ENCODE peak calls at places on chromosomes 1 and 21, in seven cellular contexts. F is osteocyte, M is activated gamma-delta T cell, X is mammary epithelial cell, B is GM23248, W is CMK, G is NCI-H187. Z is an unnamed sample.

GRCh38 chr21:33011462-33011861 is 14.3 kb upstream of the OLIG2 start:
- DNase-seq in F (peak; percentile 30), M (no peak), X (peak; percentile 88), B (peak; percentile 95), W (no peak), G (no peak), Z (peak; percentile 97)

GRCh38 chr1:2290595-2291510 is 62.7 kb downstream of the SKI start:
- DNase-seq in F (no peak), M (peak; percentile 59), X (peak; percentile 94), B (peak; percentile 99), W (peak; percentile 97), G (no peak), Z (no peak)

GRCh38 chr1:184840596-184840995 is 85.9 kb upstream of the EDEM3 start:
- DNase-seq in F (no peak), M (no peak), X (no peak), B (no peak), W (no peak), G (no peak), Z (no peak)

GRCh38 chr1:193786041-193786440 is 599.6 kb upstream of the B3GALT2 start:
- DNase-seq in F (no peak), M (no peak), X (no peak), B (no peak), W (no peak), G (no peak), Z (no peak)

GRCh38 chr1:114108741-114109255 is 44.9 kb downstream of the SYT6 start:
- DNase-seq in F (no peak), M (no peak), X (no peak), B (no peak), W (no peak), G (no peak), Z (no peak)

GRCh38 chr1:182716740-182717720 is 32.6 kb upstream of the RGS8 start:
- DNase-seq in F (no peak), M (no peak), X (no peak), B (no peak), W (no peak), G (no peak), Z (no peak)

GRCh38 chr1:243547906-243548305 is 292.1 kb downstream of the SDCCAG8 start:
- DNase-seq in F (no peak), M (no peak), X (no peak), B (no peak), W (no peak), G (no peak), Z (no peak)

GRCh38 chr21:43882952-43883492 is 18.0 kb downstream of the AGPAT3 start:
- DNase-seq in F (no peak), M (no peak), X (no peak), B (no peak), W (no peak), G (no peak), Z (no peak)

GRCh38 chr1:21741206-21741605 is 41.7 kb downstream of the USP48 start:
- DNase-seq in F (no peak), M (no peak), X (no peak), B (no peak), W (no peak), G (no peak), Z (no peak)

GRCh38 chr1:18069903-18070302 is 37.7 kb upstream of the IGSF21 start:
- DNase-seq in F (no peak), M (no peak), X (no peak), B (no peak), W (no peak), G (no peak), Z (no peak)

GRCh38 chr1:172930142-172930541 is 120.6 kb downstream of the TNFSF18 start:
- DNase-seq in F (no peak), M (no peak), X (no peak), B (no peak), W (no peak), G (no peak), Z (no peak)

GRCh38 chr1:107669996-107670395 is 295.0 kb downstream of the VAV3 start:
- DNase-seq in F (no peak), M (no peak), X (peak; percentile 68), B (peak; percentile 51), W (no peak), G (no peak), Z (peak; percentile 68)

GRCh38 chr1:160307455-160307854 is 22.5 kb upstream of the PEX19 start:
- DNase-seq in F (no peak), M (no peak), X (no peak), B (no peak), W (no peak), G (no peak), Z (no peak)

GRCh38 chr1:203186446-203187305 is at the start of gene CHI3L1:
- DNase-seq in F (no peak), M (no peak), X (peak; percentile 32), B (no peak), W (no peak), G (no peak), Z (no peak)

GRCh38 chr1:244836135-244836521 is 670 bp downstream of the COX20 start:
- DNase-seq in F (no peak), M (no peak), X (peak; percentile 48), B (peak; percentile 60), W (no peak), G (peak; percentile 29), Z (peak; percentile 50)

GRCh38 chr1:213492161-213493041 is 441.4 kb downstream of the RPS6KC1 start:
- DNase-seq in F (no peak), M (no peak), X (no peak), B (no peak), W (no peak), G (no peak), Z (no peak)

GRCh38 chr21:46498335-46499050 is 39.8 kb downstream of the DIP2A start:
- DNase-seq in F (no peak), M (no peak), X (peak; percentile 21), B (no peak), W (no peak), G (no peak), Z (peak; percentile 81)

GRCh38 chr1:21939650-21940374 is 2.7 kb upstream of the HSPG2 start:
- DNase-seq in F (peak; percentile 93), M (no peak), X (peak; percentile 98), B (peak; percentile 98), W (no peak), G (no peak), Z (peak; percentile 93)

GRCh38 chr1:52059326-52059725 is 3.2 kb downstream of the BTF3L4 start:
- DNase-seq in F (no peak), M (no peak), X (peak; percentile 35), B (peak; percentile 71), W (no peak), G (no peak), Z (peak; percentile 57)

Z was measured in PC-3.